ENCODE peak calls at places on chromosome 21, in eight cellular contexts. Q is dermis blood vessel endothelial cell; J is activated naive CD8-positive, alpha-beta T cell treated with anti-CD3 and anti-CD28 coated beads, Interleukin-2, amount 50 U/mL, for 24 hours; U is K562; W is T-helper 1 cell; S is renal cortical epithelial cell; R is stimulated activated CD4-positive, alpha-beta T cell treated with anti-CD3 and anti-CD28 coated beads, Interleukin-2, amount 100 ng/mL, for 48 hours; G is fibroblast of the aortic adventitia. K is an unnamed sample.

GRCh38 chr21:41615613-41616012 is 107.7 kb upstream of the TMPRSS2 start:
- DNase-seq in Q (no peak), J (no peak), U (no peak), W (no peak), S (peak; percentile 87), R (no peak), G (peak; percentile 100), K (peak; percentile 97)

GRCh38 chr21:42403611-42404231 is at the start of gene UBASH3A:
- DNase-seq in Q (no peak), J (no peak), U (peak; percentile 82), W (no peak), S (no peak), R (no peak), G (no peak), K (no peak)

GRCh38 chr21:31276663-31277062 is 67.4 kb downstream of the TIAM1 start:
- DNase-seq in Q (no peak), J (no peak), U (no peak), W (no peak), S (no peak), R (no peak), G (no peak), K (no peak)

GRCh38 chr21:37982496-37983318 is 66.5 kb upstream of the KCNJ6 start:
- DNase-seq in Q (no peak), J (no peak), U (no peak), W (no peak), S (peak; percentile 72), R (no peak), G (no peak), K (no peak)

GRCh38 chr21:41368361-41369104 is 6.7 kb downstream of the MX2 start:
- DNase-seq in Q (no peak), J (no peak), U (no peak), W (no peak), S (no peak), R (no peak), G (no peak), K (no peak)

GRCh38 chr21:44299085-44299457 is 782 bp upstream of the PFKL start:
- DNase-seq in Q (peak; percentile 18), J (no peak), U (no peak), W (no peak), S (peak; percentile 9), R (no peak), G (peak; percentile 26), K (peak; percentile 26)

GRCh38 chr21:27320868-27321267 is 354.0 kb upstream of the ADAMTS5 start:
- DNase-seq in Q (no peak), J (no peak), U (no peak), W (no peak), S (peak; percentile 9), R (no peak), G (no peak), K (no peak)

GRCh38 chr21:14273736-14274538 is 58.0 kb downstream of the RBM11 start:
- DNase-seq in Q (peak; percentile 19), J (no peak), U (peak; percentile 60), W (no peak), S (no peak), R (no peak), G (no peak), K (no peak)

GRCh38 chr21:43632373-43632905 is 26.8 kb downstream of the HSF2BP start:
- DNase-seq in Q (no peak), J (no peak), U (no peak), W (no peak), S (no peak), R (no peak), G (no peak), K (no peak)

GRCh38 chr21:38159355-38159754 is 97.4 kb upstream of the KCNJ15 start:
- DNase-seq in Q (peak; percentile 90), J (peak; percentile 64), U (peak; percentile 83), W (no peak), S (peak; percentile 77), R (peak; percentile 53), G (peak; percentile 95), K (peak; percentile 89)

GRCh38 chr21:41662161-41662560 is 104.7 kb downstream of the RIPK4 start:
- DNase-seq in Q (no peak), J (no peak), U (no peak), W (no peak), S (no peak), R (no peak), G (no peak), K (no peak)

K was measured in fibroblast of pulmonary artery.